ENCODE peak calls at places on chromosomes 7 and 10, in six cellular contexts. Q is H1, J is HCT116, K is right lobe of liver, Z is HepG2, B is spleen. D is an unnamed sample. For H3K36me3, the result is how much of the 10 kb centered on the place peaks cover.

GRCh38 chr7:33979807-33980355 is 74.5 kb downstream of the BMPER start:
- DNase-seq in Q (no peak), B (no peak), K (no peak), J (no peak), Z (peak), D (no peak)

GRCh38 chr7:100561491-100562194 is 12.1 kb downstream of the SAP25 start:
- DNase-seq in K (no peak), Q (no peak), J (no peak), Z (no peak), B (no peak), D (no peak)

GRCh38 chr7:110590415-110590814 is 500.5 kb upstream of the LRRN3 start:
- DNase-seq in K (no peak), Z (no peak), B (no peak), J (no peak), Q (no peak), D (no peak)

GRCh38 chr10:96794786-96795733 is 37.0 kb upstream of the LCOR start:
- DNase-seq in Q (no peak), K (no peak), B (no peak), Z (peak), J (no peak), D (no peak)

GRCh38 chr7:80699030-80699638 is 60.7 kb downstream of the CD36 start:
- DNase-seq in B (no peak), K (no peak), J (peak), Q (no peak), Z (peak), D (no peak)

GRCh38 chr10:3909339-3909738 is 124.3 kb upstream of the KLF6 start:
- DNase-seq in K (no peak), Z (no peak), B (no peak), Q (no peak), J (no peak), D (no peak)

GRCh38 chr10:80493482-80494021 is 39.4 kb downstream of the TSPAN14 start:
- DNase-seq in J (no peak), K (no peak), B (no peak), Z (peak), Q (no peak), D (no peak)

GRCh38 chr10:69383485-69384089 is 33.1 kb downstream of the TACR2 start:
- DNase-seq in B (no peak), J (no peak), Q (no peak), K (no peak), Z (peak), D (no peak)

GRCh38 chr10:59770689-59771088 is 17.4 kb upstream of the MRLN start:
- DNase-seq in J (no peak), Q (no peak), Z (no peak), K (no peak), B (no peak), D (no peak)

GRCh38 chr10:36636879-36637278 is 488.5 kb upstream of the ANKRD30A start:
- DNase-seq in K (no peak), Q (no peak), Z (no peak), J (no peak), B (no peak), D (no peak)

GRCh38 chr10:22317771-22318565 is 1.8 kb downstream of the COMMD3 start:
- DNase-seq in Q (no peak), J (no peak), K (no peak), Z (no peak), B (no peak), D (no peak)

GRCh38 chr7:155361947-155362346 is 64.3 kb downstream of the INSIG1 start:
- DNase-seq in J (no peak), Z (no peak), Q (no peak), K (no peak), B (peak), D (no peak)

GRCh38 chr7:99355098-99355497 is 19.4 kb upstream of the ARPC1B start:
- DNase-seq in K (no peak), J (no peak), Q (no peak), B (no peak), Z (no peak), D (no peak)

GRCh38 chr7:151132461-151133205 is 34.9 kb downstream of the GBX1 start:
- DNase-seq in J (no peak), K (peak), B (no peak), Q (no peak), Z (no peak), D (no peak)

GRCh38 chr10:98309366-98310355 is 41.7 kb upstream of the LOXL4 start:
- DNase-seq in K (peak), B (no peak), Q (peak), Z (peak), J (peak), D (peak)

GRCh38 chr7:4816419-4817080 is 41.1 kb downstream of the AP5Z1 start:
- DNase-seq in K (no peak), J (no peak), Z (no peak), Q (no peak), B (no peak), D (no peak)

GRCh38 chr10:70828923-70829322 is 13.2 kb downstream of the SGPL1 start:
- DNase-seq in B (no peak), Z (no peak), J (no peak), K (no peak), Q (no peak), D (no peak)
- H3K27ac ChIP-seq in B (no peak), Z (peak), J (no peak), K (no peak), Q (no peak), D (no peak)

GRCh38 chr10:49174261-49174925 is 13.8 kb downstream of the TMEM273 start:
- DNase-seq in Z (no peak), B (peak), K (no peak), Q (peak), J (no peak), D (no peak)

GRCh38 chr10:49172204-49173132 is 15.7 kb downstream of the TMEM273 start:
- DNase-seq in B (no peak), Z (no peak), J (no peak), Q (peak), K (no peak), D (no peak)

GRCh38 chr10:49173848-49174247 is 14.3 kb downstream of the TMEM273 start:
- DNase-seq in Q (no peak), B (no peak), J (no peak), K (no peak), Z (no peak), D (no peak)

GRCh38 chr10:49174926-49175500 is 13.2 kb downstream of the TMEM273 start:
- DNase-seq in Z (no peak), K (no peak), Q (no peak), J (no peak), B (no peak), D (no peak)

DNA sequence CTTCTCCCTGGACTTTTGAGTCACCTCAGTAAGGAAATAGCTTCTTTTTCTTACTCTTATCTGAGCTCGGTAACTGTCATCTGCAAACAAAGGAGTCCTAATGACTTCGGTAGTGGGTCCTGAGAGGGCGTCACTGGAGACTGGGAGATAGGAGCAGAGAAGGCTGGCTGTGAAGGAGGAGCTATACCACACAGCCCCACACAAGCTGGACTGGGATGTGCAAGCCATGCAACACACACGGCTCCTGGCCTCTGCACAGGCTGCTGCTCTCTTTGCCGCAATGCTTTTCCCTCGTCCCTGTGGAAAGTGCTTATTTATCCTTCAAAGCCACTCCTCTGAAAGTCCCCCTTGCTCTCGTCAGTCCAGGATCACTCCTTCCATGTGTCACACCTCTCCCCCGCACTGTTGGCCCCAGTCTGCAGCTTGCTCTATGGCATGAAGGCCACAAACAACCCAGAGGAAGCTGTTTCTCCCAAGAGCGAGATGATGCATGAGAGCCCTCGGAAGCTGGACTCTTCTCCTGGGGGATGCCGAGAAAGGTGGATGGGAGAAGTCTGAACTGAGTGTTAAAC is 14.9 kb downstream of the TMEM273 start:
- DNase-seq in J (no peak), Q (peak), B (no peak), Z (no peak), K (no peak), D (no peak)
- TF ChIP-seq POLR2A in J (no peak), Q (no peak), B (no peak), Z (no peak), K (no peak), D (no peak)

GRCh38 chr10:24589265-24589664 is 134.4 kb downstream of the ARHGAP21 start:
- DNase-seq in Z (no peak), Q (no peak), J (no peak), K (no peak), B (no peak), D (no peak)
- H3K36me3 ChIP-seq in Z (half or more), Q (under half), J (under half), K (half or more), B (under half), D (under half)

DNA sequence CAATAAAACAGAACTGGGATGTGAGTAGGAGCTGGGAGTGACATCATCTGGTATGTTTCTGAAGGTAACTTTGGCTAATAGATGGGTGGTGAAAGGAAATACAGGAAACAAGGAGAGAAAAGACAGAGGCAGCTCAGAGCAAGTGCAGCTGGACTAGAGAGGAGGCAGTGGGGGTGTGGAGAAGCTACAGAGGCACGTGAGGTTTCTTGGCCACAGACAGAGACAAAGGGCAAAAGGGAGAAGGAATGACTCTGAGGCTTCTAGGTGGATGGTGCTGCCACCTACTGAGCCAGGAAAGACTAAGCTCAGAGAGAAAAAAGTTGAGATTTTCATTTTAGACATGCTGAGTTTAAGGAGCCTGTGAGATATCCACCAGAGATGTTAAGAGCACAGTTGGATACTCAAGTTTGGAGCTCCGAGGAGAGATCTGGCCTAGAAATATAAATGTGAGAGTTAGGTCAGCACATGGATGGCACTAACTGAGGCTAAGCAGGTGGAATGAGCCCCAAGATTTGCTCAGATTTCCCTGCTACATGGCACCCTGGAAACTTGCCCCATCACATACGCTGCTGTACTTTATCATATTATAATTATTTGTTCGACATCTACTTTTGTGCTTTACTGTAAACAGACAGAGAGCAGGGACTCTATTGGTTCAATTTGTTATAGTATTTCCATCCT is 293.0 kb upstream of the IMMP2L start:
- DNase-seq in Z (peak), B (no peak), K (no peak), Q (no peak), J (peak), D (peak)
- H3K27ac ChIP-seq in Z (no peak), B (no peak), K (no peak), Q (no peak), J (no peak), D (no peak)

DNA sequence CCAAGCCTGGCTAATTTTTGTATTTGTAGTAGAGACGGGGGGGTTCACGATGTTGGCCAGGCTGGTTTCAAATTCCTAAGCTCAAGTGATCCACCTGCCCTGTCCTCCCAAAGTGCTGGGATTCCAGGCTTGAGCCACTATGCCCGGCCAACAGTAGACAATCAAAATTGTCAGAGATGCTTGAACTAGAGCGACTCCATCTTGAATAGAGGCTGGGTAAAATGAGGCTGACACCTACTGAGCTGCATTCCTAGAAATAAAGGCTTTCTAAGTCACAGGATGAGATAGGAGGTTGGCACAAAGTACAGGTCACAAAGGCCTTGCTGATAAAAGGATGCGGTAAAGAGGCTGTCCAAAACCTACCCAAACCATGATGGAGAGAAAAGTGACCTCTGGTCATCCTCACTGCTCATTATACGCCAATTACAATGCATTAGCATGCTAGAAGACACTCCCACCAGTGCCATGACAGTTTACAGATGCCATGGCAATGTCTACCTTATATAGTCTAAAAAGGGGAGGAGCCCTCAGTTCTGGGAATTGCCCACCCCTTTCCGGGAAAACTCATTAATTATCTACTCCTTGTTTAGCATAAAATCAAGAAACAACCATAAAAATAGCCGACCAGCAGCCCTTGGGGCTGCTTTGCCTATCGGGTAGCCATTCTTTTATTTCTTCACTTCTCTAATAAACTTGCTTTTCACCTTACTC is 134.5 kb downstream of the BAMBI start:
- DNase-seq in Q (peak), J (no peak), B (no peak), Z (no peak), K (no peak), D (no peak)
- TF ChIP-seq POLR2A in Q (no peak), J (no peak), B (no peak), Z (no peak), K (no peak), D (no peak)

GRCh38 chr7:69091476-69091875 is 506.8 kb upstream of the AUTS2 start:
- DNase-seq in K (no peak), Z (no peak), J (no peak), Q (no peak), B (no peak), D (no peak)
- H3K36me3 ChIP-seq in K (under half), Z (under half), J (under half), Q (under half), B (under half), D (under half)

GRCh38 chr10:5971315-5971832 is 6.0 kb downstream of the IL15RA start:
- DNase-seq in Q (peak), B (no peak), J (no peak), K (peak), Z (no peak), D (peak)
- H3K27ac ChIP-seq in Q (no peak), B (peak), J (no peak), K (peak), Z (no peak), D (peak)

GRCh38 chr10:49301302-49301701 is 2.3 kb downstream of the C10orf71 start:
- DNase-seq in J (no peak), Q (no peak), Z (no peak), K (no peak), B (no peak), D (no peak)

GRCh38 chr10:49299816-49300139 is 808 bp downstream of the C10orf71 start:
- DNase-seq in K (no peak), B (no peak), Z (no peak), J (no peak), Q (no peak), D (peak)

GRCh38 chr10:49298990-49299815 is at the start of gene C10orf71:
- DNase-seq in Z (no peak), Q (no peak), J (no peak), K (no peak), B (no peak), D (peak)

GRCh38 chr10:49298666-49298989 is 342 bp upstream of the C10orf71 start:
- DNase-seq in Q (no peak), B (no peak), Z (no peak), K (no peak), J (no peak), D (peak)

GRCh38 chr10:49300140-49300974 is 1.4 kb downstream of the C10orf71 start:
- DNase-seq in Z (no peak), B (no peak), K (no peak), J (no peak), Q (no peak), D (peak)
- TF ChIP-seq POLR2A in Z (no peak), B (no peak), K (no peak), J (no peak), Q (no peak), D (no peak)

D was measured in body of pancreas.